ENCODE peak calls at places on chromosomes 11 and 22, in ten cellular contexts. Z is tibial nerve, J is breast epithelium, I is aorta, U is spleen, V is body of pancreas, T is sigmoid colon, L is heart right ventricle, C is ovary, W is cardiac muscle cell. Y is an unnamed sample.
A peak's percentile ranks its signal among the peaks of the same experiment; 100 is the strongest.

GRCh38 chr11:86396403-86396802 is 21.7 kb downstream of the CCDC81 start:
- DNase-seq in C (no peak), V (no peak), Z (no peak), J (no peak), W (no peak), I (no peak), U (no peak), L (no peak), T (no peak), Y (no peak)

GRCh38 chr11:1870721-1871466 is 18.0 kb downstream of the LSP1 start:
- DNase-seq in V (peak; percentile 76), J (no peak), W (no peak), L (no peak), Z (no peak), C (no peak), T (peak; percentile 65), U (peak; percentile 84), I (peak; percentile 74), Y (no peak)

GRCh38 chr11:942853-943252 is 17.2 kb downstream of the AP2A2 start:
- DNase-seq in Z (no peak), J (no peak), U (no peak), V (no peak), T (no peak), L (no peak), C (no peak), W (peak; percentile 88), I (peak; percentile 34), Y (no peak)

GRCh38 chr11:57711414-57712255 is at the start of gene MED19:
- DNase-seq in W (peak; percentile 80), L (peak; percentile 54), J (peak; percentile 80), Z (peak; percentile 28), I (no peak), V (peak; percentile 93), C (peak; percentile 83), U (peak; percentile 95), T (peak; percentile 83), Y (peak; percentile 91)

GRCh38 chr22:24142831-24143230 is 38.5 kb upstream of the SUSD2 start:
- DNase-seq in I (no peak), Z (no peak), U (no peak), V (peak; percentile 41), W (no peak), C (no peak), T (no peak), J (no peak), L (no peak), Y (no peak)

GRCh38 chr11:11980841-11981308 is 27.6 kb downstream of the DKK3 start:
- DNase-seq in J (no peak), T (no peak), W (no peak), V (no peak), I (no peak), C (no peak), Z (no peak), U (no peak), L (no peak), Y (no peak)

GRCh38 chr11:64251986-64252837 is 882 bp downstream of the PLCB3 start:
- DNase-seq in W (peak; percentile 43), Z (no peak), J (no peak), U (no peak), V (peak; percentile 59), L (peak; percentile 60), I (no peak), C (peak; percentile 77), T (peak; percentile 77), Y (no peak)

GRCh38 chr11:97279341-97279740 is 889.5 kb downstream of the JRKL start:
- DNase-seq in T (no peak), I (no peak), Z (no peak), V (no peak), U (no peak), W (no peak), J (no peak), L (no peak), C (no peak), Y (no peak)

GRCh38 chr11:79100093-79100704 is 340.6 kb downstream of the TENM4 start:
- DNase-seq in W (peak; percentile 77), I (peak; percentile 50), U (no peak), V (peak; percentile 55), Z (peak; percentile 44), C (no peak), T (no peak), L (no peak), J (no peak), Y (peak; percentile 51)

GRCh38 chr22:49328630-49329405 is 498.9 kb downstream of the BRD1 start:
- DNase-seq in I (no peak), C (no peak), J (no peak), L (no peak), T (no peak), W (no peak), U (peak; percentile 41), Z (no peak), V (no peak), Y (no peak)

GRCh38 chr22:47333625-47334024 is 571.2 kb downstream of the TBC1D22A start:
- DNase-seq in V (no peak), T (no peak), J (no peak), C (no peak), I (no peak), U (no peak), W (peak; percentile 72), Z (no peak), L (no peak), Y (no peak)

GRCh38 chr22:47334596-47334995 is 572.1 kb downstream of the TBC1D22A start:
- DNase-seq in J (no peak), T (no peak), L (no peak), V (no peak), Z (no peak), I (no peak), C (no peak), U (no peak), W (no peak), Y (no peak)

GRCh38 chr22:47335958-47336357 is 573.5 kb downstream of the TBC1D22A start:
- DNase-seq in U (no peak), I (no peak), V (no peak), C (no peak), W (no peak), L (no peak), T (no peak), Z (no peak), J (no peak), Y (no peak)

GRCh38 chr22:47335460-47335859 is 573.0 kb downstream of the TBC1D22A start:
- DNase-seq in T (no peak), V (no peak), Z (no peak), W (no peak), C (no peak), J (no peak), I (no peak), L (no peak), U (no peak), Y (no peak)

GRCh38 chr22:47337161-47337621 is 574.7 kb downstream of the TBC1D22A start:
- DNase-seq in W (peak; percentile 79), L (no peak), Z (no peak), V (peak; percentile 21), C (peak; percentile 31), J (no peak), U (no peak), T (no peak), I (no peak), Y (no peak)
- H3K4me3 ChIP-seq in W (no peak overlapping the region), L (no peak overlapping the region), Z (peak overlapping the region; percentile 24), V (no peak overlapping the region), C (no peak overlapping the region), J (peak overlapping the region; percentile 55), U (no peak overlapping the region), T (no peak overlapping the region), I (no peak overlapping the region), Y (no peak overlapping the region)

GRCh38 chr11:128341767-128342318 is 245.5 kb downstream of the ETS1 start:
- DNase-seq in V (no peak), W (no peak), Z (no peak), U (no peak), L (no peak), C (no peak), T (no peak), J (no peak), I (no peak), Y (no peak)
- H3K4me1 ChIP-seq in V (peaks cover 3% of the 10 kb centered on the region), W (peaks cover 6% of the 10 kb centered on the region), Z (peaks cover 11% of the 10 kb centered on the region), U (peaks cover 38% of the 10 kb centered on the region), L (no peaks in the 10 kb centered on the region), C (no peaks in the 10 kb centered on the region), T (no peaks in the 10 kb centered on the region), J (no peaks in the 10 kb centered on the region), I (no peaks in the 10 kb centered on the region), Y (no peaks in the 10 kb centered on the region)

GRCh38 chr11:105035262-105035620 is 297 bp upstream of the CASP1 start:
- DNase-seq in L (no peak), V (no peak), J (no peak), W (no peak), T (no peak), U (no peak), I (no peak), Z (no peak), C (no peak), Y (no peak)

GRCh38 chr11:105033781-105034180 is 1.2 kb downstream of the CASP1 start:
- DNase-seq in C (no peak), I (no peak), T (no peak), V (no peak), Z (no peak), W (no peak), L (no peak), J (no peak), U (no peak), Y (no peak)

GRCh38 chr11:105027671-105028070 is 4.7 kb upstream of the CASP5 start:
- DNase-seq in J (no peak), U (no peak), L (no peak), T (no peak), I (no peak), C (no peak), Z (no peak), W (no peak), V (no peak), Y (no peak)

GRCh38 chr11:105032495-105032894 is 2.4 kb downstream of the CASP1 start:
- DNase-seq in Z (no peak), T (no peak), W (no peak), L (no peak), C (no peak), J (no peak), I (no peak), U (no peak), V (no peak), Y (no peak)

DNA sequence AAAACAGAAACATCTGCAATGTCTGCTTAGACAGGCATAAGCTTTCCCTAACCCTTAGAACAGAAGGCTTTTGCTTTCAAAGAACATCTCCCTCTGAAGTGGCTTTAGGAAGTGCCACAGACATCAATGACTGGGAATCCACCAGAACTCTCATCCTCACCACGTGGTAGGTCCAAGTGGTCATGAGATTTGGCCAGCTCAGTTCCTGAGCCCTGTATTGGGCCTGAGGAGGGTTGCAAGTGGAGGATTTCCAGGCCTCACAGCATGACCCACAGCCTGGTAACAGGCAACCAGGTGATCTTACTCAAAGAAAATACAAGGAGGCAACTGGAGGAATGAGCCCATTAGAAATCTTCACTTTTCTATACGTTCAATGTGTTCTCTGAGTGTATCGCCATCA is 1.6 kb downstream of the CASP1 start:
- DNase-seq in I (peak; percentile 54), L (no peak), V (no peak), C (no peak), U (no peak), Z (no peak), W (no peak), T (no peak), J (no peak), Y (no peak)
- H3K4me3 ChIP-seq in I (no peak overlapping the region), L (peak overlapping the region; percentile 62), V (no peak overlapping the region), C (no peak overlapping the region), U (peak overlapping the region; percentile 41), Z (peak overlapping the region; percentile 44), W (no peak overlapping the region), T (peak overlapping the region; percentile 36), J (peak overlapping the region; percentile 64), Y (no peak overlapping the region)

DNA sequence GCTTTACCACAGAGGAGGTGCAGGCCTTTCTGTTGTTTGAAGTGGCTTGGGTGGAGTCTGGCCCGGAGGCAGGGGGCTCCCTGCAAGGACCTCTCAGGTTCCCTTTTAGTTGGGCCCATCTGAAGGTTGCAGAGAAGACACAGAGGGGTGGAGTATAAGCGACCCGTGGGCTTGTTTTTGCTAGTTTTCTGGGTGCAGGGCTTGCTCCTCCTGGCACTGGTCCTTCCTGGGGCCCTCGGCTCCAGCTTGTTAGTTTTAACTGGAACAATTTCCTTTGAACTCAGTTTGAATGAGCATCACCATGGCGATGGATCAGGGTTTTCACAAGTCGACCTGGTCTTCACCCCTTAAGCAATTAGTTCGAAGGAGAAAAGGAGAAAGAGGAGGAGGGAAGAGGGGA is 28.5 kb upstream of the OAF start:
- DNase-seq in Z (peak; percentile 4), L (no peak), C (no peak), T (peak; percentile 28), J (no peak), I (no peak), V (no peak), U (peak; percentile 51), W (no peak), Y (no peak)
- H3K4me1 ChIP-seq in Z (peaks cover 65% of the 10 kb centered on the region), L (peaks cover 5% of the 10 kb centered on the region), C (peaks cover 38% of the 10 kb centered on the region), T (peaks cover 46% of the 10 kb centered on the region), J (peaks cover 3% of the 10 kb centered on the region), I (no peaks in the 10 kb centered on the region), V (peaks cover 59% of the 10 kb centered on the region), U (peaks cover 40% of the 10 kb centered on the region), W (no peaks in the 10 kb centered on the region), Y (no peaks in the 10 kb centered on the region)